ENCODE peak calls at places on chromosomes 11 and 22, in four cellular contexts. P is HepG2, C is A673, T is K562. Z is an unnamed sample.

GRCh38 chr11:38323961-38324761 is 1726.1 kb upstream of the RAG2 start:
- DNase-seq in P (no peak), C (no peak), T (peak; percentile 57), Z (no peak)

GRCh38 chr11:47270331-47271271 is 668 bp downstream of the MADD start:
- DNase-seq in P (peak; percentile 49), C (peak; percentile 83), T (peak; percentile 79), Z (peak; percentile 61)

GRCh38 chr11:107651672-107652071 is 60.2 kb downstream of the SLN start:
- DNase-seq in P (no peak), C (peak; percentile 27), T (no peak), Z (peak; percentile 12)

GRCh38 chr22:19892249-19892879 is 37.7 kb upstream of the GNB1L start:
- DNase-seq in P (peak; percentile 76), C (no peak), T (peak; percentile 84), Z (peak; percentile 26)

GRCh38 chr22:44352378-44353062 is 39.8 kb upstream of the SHISAL1 start:
- DNase-seq in P (no peak), C (no peak), T (no peak), Z (no peak)

GRCh38 chr11:35650467-35650866 is 12.1 kb upstream of the TRIM44 start:
- DNase-seq in P (no peak), C (no peak), T (no peak), Z (no peak)

GRCh38 chr11:118605116-118605867 is 2.1 kb upstream of the PHLDB1 start:
- DNase-seq in P (peak; percentile 41), C (peak; percentile 95), T (peak; percentile 86), Z (peak; percentile 66)

GRCh38 chr11:130211781-130212401 is 52.3 kb downstream of the ST14 start:
- DNase-seq in P (no peak), C (no peak), T (no peak), Z (no peak)

GRCh38 chr22:38016182-38017078 is 32.1 kb upstream of the SOX10 start:
- DNase-seq in P (no peak), C (peak; percentile 43), T (no peak), Z (no peak)
- TF ChIP-seq EZH2 in P (no peak), C (no peak), T (no peak), Z (no peak)

GRCh38 chr11:69479591-69480271 is 1.7 kb upstream of the LINC01488 start:
- DNase-seq in P (no peak), C (no peak), T (no peak), Z (no peak)
- H3K27ac ChIP-seq in P (no peak overlapping the region), C (no peak overlapping the region), T (no peak overlapping the region), Z (no peak overlapping the region)

GRCh38 chr11:128689946-128690745 is 3.7 kb upstream of the FLI1 start:
- DNase-seq in P (no peak), C (peak; percentile 21), T (no peak), Z (no peak)
- TF ChIP-seq EZH2 in P (no peak), C (peak; percentile 57), T (no peak), Z (peak; percentile 31)

GRCh38 chr11:3036419-3036818 is 20.8 kb downstream of the CARS1 start:
- DNase-seq in P (no peak), C (no peak), T (no peak), Z (no peak)
- H3K27ac ChIP-seq in P (no peak overlapping the region), C (no peak overlapping the region), T (no peak overlapping the region), Z (no peak overlapping the region)

DNA sequence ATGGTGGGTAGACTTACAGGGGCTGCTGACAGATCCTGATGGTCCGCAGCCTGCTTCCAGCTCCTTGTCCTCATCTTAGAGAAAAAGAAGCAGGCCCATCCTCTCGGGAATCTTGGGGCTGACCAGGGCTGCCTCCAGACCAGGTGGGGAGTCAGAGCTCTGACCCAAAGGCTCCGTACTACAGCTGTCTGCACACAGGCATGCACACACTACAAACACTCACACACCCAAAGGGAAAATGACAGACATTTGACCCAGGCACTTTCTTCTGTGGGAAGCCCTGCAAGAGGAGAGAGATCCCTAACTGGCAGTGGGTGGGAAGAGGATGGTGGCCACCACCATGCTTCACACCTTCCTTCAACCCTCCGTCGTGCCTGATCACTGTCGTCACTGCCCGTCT is 46.9 kb upstream of the MYOD1 start:
- DNase-seq in P (no peak), C (no peak), T (no peak), Z (no peak)
- TF ChIP-seq EZH2 in P (no peak), C (no peak), T (no peak), Z (no peak)

DNA sequence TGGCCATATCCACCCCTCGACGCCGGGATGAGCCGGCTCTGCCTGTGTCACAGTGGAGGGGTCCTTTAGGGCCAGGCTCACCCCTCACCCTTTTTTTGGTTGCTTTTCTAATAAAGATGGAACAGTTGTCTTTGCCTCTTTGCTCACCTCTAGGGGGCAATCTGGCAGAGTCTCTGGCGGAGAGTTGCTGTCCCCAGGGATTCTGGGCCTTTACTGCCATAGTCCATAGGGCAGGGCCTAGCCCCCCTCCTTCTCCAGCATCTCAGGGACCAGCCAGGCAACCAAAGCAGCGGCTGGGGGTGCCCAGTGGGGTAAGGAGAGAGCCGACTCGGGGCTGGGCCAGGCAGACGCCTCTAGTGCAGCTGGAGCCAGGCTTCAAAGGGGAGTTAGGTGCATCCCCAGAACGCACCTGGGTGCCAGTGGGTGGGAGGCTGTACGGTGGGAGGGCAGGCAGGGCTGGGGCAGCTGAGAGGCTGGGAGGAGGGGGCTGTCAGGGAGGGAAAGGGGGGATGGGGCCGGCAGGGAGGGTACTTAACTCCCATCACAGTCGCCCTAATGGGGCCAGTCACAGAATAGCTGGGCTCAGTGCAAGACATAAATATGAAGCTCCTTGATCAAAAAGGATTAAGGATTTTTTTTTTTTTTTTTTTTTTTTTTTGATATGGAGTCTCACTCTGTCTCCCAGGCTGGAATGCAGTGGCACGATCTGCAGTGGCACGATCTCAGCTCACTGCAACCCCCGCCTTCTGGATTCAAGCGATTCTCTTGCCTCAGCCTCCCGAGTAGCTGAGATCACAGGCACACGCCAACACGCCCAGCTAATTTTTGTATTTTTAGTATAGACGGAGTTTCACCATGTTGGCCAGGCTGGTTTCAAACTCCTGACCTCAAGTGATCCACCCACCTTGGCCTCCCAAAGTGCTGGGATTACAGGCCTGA is 2.5 kb upstream of the SUSD2 start:
- DNase-seq in P (no peak), C (peak; percentile 56), T (no peak), Z (no peak)
- H3K27ac ChIP-seq in P (no peak overlapping the region), C (no peak overlapping the region), T (no peak overlapping the region), Z (no peak overlapping the region)

GRCh38 chr11:6418199-6418957 is 516 bp downstream of the APBB1 start:
- DNase-seq in P (no peak), C (no peak), T (no peak), Z (no peak)

GRCh38 chr11:6414874-6415328 is 4.0 kb downstream of the APBB1 start:
- DNase-seq in P (no peak), C (no peak), T (no peak), Z (no peak)

GRCh38 chr11:6410695-6411430 is 8.0 kb downstream of the APBB1 start:
- DNase-seq in P (no peak), C (no peak), T (no peak), Z (no peak)

GRCh38 chr11:6411594-6412031 is 7.3 kb downstream of the APBB1 start:
- DNase-seq in P (no peak), C (no peak), T (no peak), Z (no peak)

DNA sequence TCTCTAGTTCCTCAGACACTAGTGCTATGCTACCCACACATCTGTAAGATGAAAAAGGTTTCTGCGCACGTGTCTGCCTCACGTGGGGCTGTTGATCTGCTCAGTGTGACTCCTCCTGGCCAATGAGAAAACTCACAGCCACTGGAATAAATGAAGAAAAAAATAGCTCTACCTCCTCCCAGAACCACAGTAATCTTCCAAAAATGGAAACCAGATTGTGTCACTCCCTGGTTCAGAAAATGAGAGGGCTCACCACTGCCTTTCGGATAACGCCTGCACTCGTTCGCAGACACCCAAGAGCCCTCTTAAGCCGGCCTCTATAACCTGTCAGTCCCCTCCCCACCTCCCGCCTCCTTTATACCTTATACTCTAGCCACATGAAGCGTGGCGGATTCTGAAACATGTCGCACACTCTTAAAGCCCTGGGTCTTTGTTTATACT is 5.1 kb downstream of the APBB1 start:
- DNase-seq in P (no peak), C (no peak), T (no peak), Z (no peak)
- TF ChIP-seq EZH2 in P (no peak), C (no peak), T (no peak), Z (no peak)

GRCh38 chr11:123526918-123527317 is 96.8 kb downstream of the GRAMD1B start:
- DNase-seq in P (no peak), C (no peak), T (no peak), Z (no peak)

GRCh38 chr11:123525511-123525918 is 95.4 kb downstream of the GRAMD1B start:
- DNase-seq in P (no peak), C (peak; percentile 65), T (no peak), Z (no peak)

GRCh38 chr11:123526027-123526805 is 96.1 kb downstream of the GRAMD1B start:
- DNase-seq in P (no peak), C (no peak), T (no peak), Z (no peak)

GRCh38 chr11:123523539-123523938 is 93.5 kb downstream of the GRAMD1B start:
- DNase-seq in P (no peak), C (no peak), T (no peak), Z (no peak)

DNA sequence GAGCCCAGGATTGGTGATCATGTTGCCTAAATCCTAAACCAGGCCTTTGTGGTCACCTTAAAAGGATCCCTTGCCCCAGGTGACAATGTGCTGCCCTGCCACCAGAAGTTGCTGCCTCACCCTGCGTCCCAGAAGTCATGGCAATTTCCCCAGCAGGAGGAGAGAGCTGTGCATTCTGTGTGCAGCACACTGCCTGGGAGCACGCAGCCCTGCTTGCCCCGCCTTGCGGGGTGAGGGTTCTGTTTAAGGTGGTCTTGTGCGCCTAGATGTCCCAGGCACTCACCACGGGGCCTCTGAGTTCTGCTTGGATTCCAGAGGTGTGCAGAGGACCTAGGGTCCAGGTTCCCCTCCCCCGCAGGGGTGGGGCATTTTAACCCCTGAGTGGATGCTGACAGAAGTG is 95.0 kb downstream of the GRAMD1B start:
- DNase-seq in P (no peak), C (peak; percentile 46), T (no peak), Z (no peak)
- H3K27ac ChIP-seq in P (no peak overlapping the region), C (no peak overlapping the region), T (no peak overlapping the region), Z (no peak overlapping the region)

GRCh38 chr11:76321820-76322524 is 59.0 kb downstream of the THAP12 start:
- DNase-seq in P (no peak), C (no peak), T (no peak), Z (no peak)
- TF ChIP-seq EZH2 in P (no peak), C (no peak), T (no peak), Z (peak; percentile 87)